ENCODE peak calls at places on chromosomes 5 and 9, in seven cellular contexts. L is Panc1; U is A549; P is CD8-positive, alpha-beta T cell; O is fibroblast of lung; Y is naive thymus-derived CD4-positive, alpha-beta T cell; A is right cardiac atrium. F is an unnamed sample. For H3K4me1, the result is how much of the 10 kb centered on the place peaks cover.

GRCh38 chr9:109912082-109912581 is 132.1 kb downstream of the PALM2AKAP2 start:
- DNase-seq in L (peak), U (peak), P (no peak), O (peak), Y (no peak), A (no peak), F (no peak)

GRCh38 chr5:134142088-134142487 is 27.6 kb downstream of the TCF7 start:
- DNase-seq in L (no peak), U (no peak), P (no peak), O (no peak), Y (peak), A (no peak), F (no peak)

GRCh38 chr5:126707080-126707479 is 69.9 kb upstream of the LMNB1 start:
- DNase-seq in L (no peak), U (no peak), P (no peak), O (no peak), Y (no peak), A (no peak), F (no peak)

GRCh38 chr5:56588636-56589485 is 226.5 kb upstream of the MAP3K1 start:
- DNase-seq in L (no peak), U (no peak), P (peak), O (no peak), Y (peak), A (peak), F (no peak)

GRCh38 chr9:93041108-93041802 is 17.2 kb upstream of the SUSD3 start:
- DNase-seq in L (no peak), U (peak), P (no peak), O (no peak), Y (no peak), A (no peak), F (no peak)

GRCh38 chr9:36837431-36838405 is 196.3 kb downstream of the PAX5 start:
- DNase-seq in L (no peak), U (no peak), P (no peak), O (no peak), Y (no peak), A (no peak), F (no peak)

GRCh38 chr9:19994296-19994695 is 205.5 kb upstream of the SLC24A2 start:
- DNase-seq in L (no peak), U (no peak), P (no peak), O (peak), Y (no peak), A (no peak), F (no peak)

GRCh38 chr5:43075319-43076293 is 35.5 kb upstream of the ANXA2R start:
- DNase-seq in L (no peak), U (no peak), P (no peak), O (no peak), Y (no peak), A (peak), F (no peak)

GRCh38 chr9:18896531-18897179 is 136.4 kb downstream of the SAXO1 start:
- DNase-seq in L (no peak), U (no peak), P (no peak), O (no peak), Y (no peak), A (no peak), F (no peak)

GRCh38 chr5:125717209-125717608 is 706.0 kb upstream of the GRAMD2B start:
- DNase-seq in L (no peak), U (peak), P (no peak), O (peak), Y (no peak), A (no peak), F (no peak)

GRCh38 chr9:79170643-79171042 is 401.1 kb upstream of the TLE4 start:
- DNase-seq in L (no peak), U (no peak), P (no peak), O (no peak), Y (no peak), A (no peak), F (no peak)

GRCh38 chr9:87592554-87593394 is 95.1 kb downstream of the DAPK1 start:
- DNase-seq in L (no peak), U (no peak), P (no peak), O (peak), Y (no peak), A (peak), F (peak)

GRCh38 chr5:57683036-57683600 is 200.5 kb upstream of the ACTBL2 start:
- DNase-seq in L (no peak), U (no peak), P (no peak), O (peak), Y (no peak), A (no peak), F (no peak)

GRCh38 chr5:141402553-141403328 is at the start of gene PCDHGA9:
- DNase-seq in L (no peak), U (no peak), P (no peak), O (peak), Y (no peak), A (no peak), F (no peak)

GRCh38 chr5:132225165-132226032 is 2.3 kb downstream of the P4HA2 start:
- DNase-seq in L (no peak), U (no peak), P (peak), O (peak), Y (no peak), A (peak), F (peak)

GRCh38 chr9:120308495-120308894 is 271.5 kb downstream of the CDK5RAP2 start:
- DNase-seq in L (no peak), U (no peak), P (no peak), O (no peak), Y (no peak), A (no peak), F (no peak)

GRCh38 chr9:121200346-121200745 is 1.3 kb downstream of the RAB14 start:
- DNase-seq in L (no peak), U (no peak), P (no peak), O (no peak), Y (no peak), A (no peak), F (no peak)

GRCh38 chr5:179184521-179185050 is 124.4 kb downstream of the ZNF354C start:
- DNase-seq in L (no peak), U (no peak), P (no peak), O (no peak), Y (no peak), A (no peak), F (no peak)

GRCh38 chr5:37190592-37190991 is 58.6 kb downstream of the CPLANE1 start:
- DNase-seq in L (no peak), U (no peak), P (no peak), O (no peak), Y (no peak), A (no peak), F (no peak)

GRCh38 chr9:14710804-14711203 is 11.7 kb downstream of the CER1 start:
- DNase-seq in L (no peak), U (no peak), P (no peak), O (peak), Y (no peak), A (no peak), F (no peak)

GRCh38 chr9:33225319-33226152 is 14.4 kb upstream of the SPINK4 start:
- DNase-seq in L (peak), U (peak), P (peak), O (peak), Y (peak), A (no peak), F (peak)

GRCh38 chr5:32115985-32116384 is 58.1 kb downstream of the GOLPH3 start:
- DNase-seq in L (no peak), U (peak), P (no peak), O (no peak), Y (no peak), A (no peak), F (no peak)

GRCh38 chr5:61182449-61182848 is 20.2 kb upstream of the SMIM15 start:
- DNase-seq in L (no peak), U (peak), P (no peak), O (no peak), Y (no peak), A (no peak), F (no peak)

GRCh38 chr9:73684601-73685000 is 532.9 kb downstream of the ANXA1 start:
- DNase-seq in L (no peak), U (no peak), P (no peak), O (no peak), Y (no peak), A (no peak), F (no peak)

GRCh38 chr5:175214152-175214551 is 229.8 kb downstream of the DRD1 start:
- DNase-seq in L (peak), U (peak), P (no peak), O (peak), Y (no peak), A (peak), F (no peak)

GRCh38 chr9:117494401-117495130 is 79.7 kb upstream of the ASTN2 start:
- DNase-seq in L (no peak), U (no peak), P (no peak), O (no peak), Y (no peak), A (no peak), F (no peak)

GRCh38 chr9:137899551-137900360 is 22.2 kb downstream of the CACNA1B start:
- DNase-seq in L (no peak), U (no peak), P (no peak), O (no peak), Y (no peak), A (no peak), F (no peak)

GRCh38 chr5:17340363-17340762 is 122.9 kb downstream of the BASP1 start:
- DNase-seq in L (no peak), U (no peak), P (no peak), O (peak), Y (no peak), A (no peak), F (no peak)

GRCh38 chr9:98707158-98708102 is 1.3 kb downstream of the GABBR2 start:
- DNase-seq in L (no peak), U (peak), P (no peak), O (peak), Y (no peak), A (peak), F (peak)

GRCh38 chr9:87711857-87712800 is 13.8 kb upstream of the CTSL start:
- DNase-seq in L (no peak), U (peak), P (no peak), O (peak), Y (no peak), A (no peak), F (no peak)

GRCh38 chr9:9997585-9997984 is 615.2 kb downstream of the PTPRD start:
- DNase-seq in L (no peak), U (no peak), P (no peak), O (no peak), Y (no peak), A (no peak), F (no peak)

GRCh38 chr5:94694671-94695070 is 76.2 kb downstream of the SLF1 start:
- DNase-seq in L (no peak), U (no peak), P (no peak), O (no peak), Y (no peak), A (no peak), F (no peak)

GRCh38 chr5:10789021-10789420 is 28.0 kb upstream of the DAP start:
- DNase-seq in L (no peak), U (no peak), P (no peak), O (peak), Y (no peak), A (peak), F (no peak)

GRCh38 chr9:85741112-85741874 is 461 bp downstream of the AGTPBP1 start:
- DNase-seq in L (no peak), U (peak), P (peak), O (peak), Y (peak), A (peak), F (no peak)

GRCh38 chr5:124627815-124628214 is 118.6 kb downstream of the ZNF608 start:
- DNase-seq in L (no peak), U (no peak), P (no peak), O (no peak), Y (no peak), A (no peak), F (no peak)

GRCh38 chr9:112757940-112758339 is 7.4 kb downstream of the SNX30 start:
- DNase-seq in L (no peak), U (no peak), P (no peak), O (no peak), Y (no peak), A (no peak), F (no peak)

GRCh38 chr9:109708507-109708945 is 71.5 kb upstream of the PALM2AKAP2 start:
- DNase-seq in L (no peak), U (no peak), P (no peak), O (peak), Y (no peak), A (no peak), F (no peak)

GRCh38 chr9:136724772-136725171 is 12.4 kb downstream of the DIPK1B start:
- DNase-seq in L (no peak), U (no peak), P (no peak), O (no peak), Y (no peak), A (no peak), F (no peak)

GRCh38 chr9:95027914-95028854 is 289.3 kb downstream of the FANCC start:
- DNase-seq in L (no peak), U (peak), P (no peak), O (no peak), Y (no peak), A (no peak), F (no peak)

GRCh38 chr9:95029720-95030119 is 287.8 kb downstream of the FANCC start:
- DNase-seq in L (no peak), U (no peak), P (no peak), O (no peak), Y (no peak), A (no peak), F (no peak)

GRCh38 chr9:95030344-95030743 is 287.2 kb downstream of the FANCC start:
- DNase-seq in L (no peak), U (no peak), P (no peak), O (no peak), Y (no peak), A (no peak), F (peak)

GRCh38 chr9:95029251-95029650 is 288.3 kb downstream of the FANCC start:
- DNase-seq in L (no peak), U (no peak), P (no peak), O (no peak), Y (no peak), A (no peak), F (no peak)

DNA sequence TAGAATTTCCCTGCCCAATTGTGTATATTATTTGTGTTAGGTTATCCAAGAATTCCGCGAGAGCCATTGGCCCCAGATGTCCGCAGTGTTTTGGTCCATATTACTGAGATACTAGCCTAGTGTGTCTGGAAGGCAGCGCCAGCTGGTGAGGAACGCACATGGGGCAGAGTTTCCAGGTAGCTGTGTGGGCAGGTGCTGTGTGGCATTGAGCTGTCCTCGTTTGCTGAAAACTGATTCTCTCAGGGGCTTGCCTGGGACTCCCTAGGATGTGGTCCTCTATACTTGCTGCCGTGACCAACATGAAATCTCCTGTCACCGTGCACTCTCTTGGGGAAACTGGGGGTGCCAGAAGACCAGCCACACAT is 288.7 kb downstream of the FANCC start:
- DNase-seq in L (no peak), U (no peak), P (no peak), O (no peak), Y (no peak), A (no peak), F (no peak)
- H3K4me1 ChIP-seq in L (half or more), U (half or more), P (under half), O (under half), Y (under half), A (under half), F (half or more)

GRCh38 chr9:134406366-134407122 is 80.3 kb downstream of the RXRA start:
- DNase-seq in L (no peak), U (peak), P (no peak), O (no peak), Y (no peak), A (peak), F (peak)
- H3K4me3 ChIP-seq in L (no peak), U (peak), P (peak), O (no peak), Y (peak), A (no peak), F (peak)

GRCh38 chr9:90002299-90003045 is 397.7 kb downstream of the GADD45G start:
- DNase-seq in L (no peak), U (no peak), P (no peak), O (no peak), Y (no peak), A (no peak), F (no peak)
- H3K4me1 ChIP-seq in L (under half), U (under half), P (under half), O (under half), Y (under half), A (under half), F (under half)

GRCh38 chr9:35666547-35666946 is 1.6 kb upstream of the ARHGEF39 start:
- DNase-seq in L (no peak), U (no peak), P (no peak), O (no peak), Y (no peak), A (no peak), F (no peak)

GRCh38 chr9:35664531-35665470 is at the start of gene ARHGEF39:
- DNase-seq in L (no peak), U (peak), P (peak), O (peak), Y (peak), A (peak), F (peak)

GRCh38 chr9:35667939-35668338 is 2.9 kb upstream of the ARHGEF39 start:
- DNase-seq in L (no peak), U (no peak), P (no peak), O (no peak), Y (no peak), A (no peak), F (no peak)

GRCh38 chr9:35666045-35666444 is 1.1 kb upstream of the ARHGEF39 start:
- DNase-seq in L (no peak), U (no peak), P (no peak), O (no peak), Y (no peak), A (no peak), F (no peak)

DNA sequence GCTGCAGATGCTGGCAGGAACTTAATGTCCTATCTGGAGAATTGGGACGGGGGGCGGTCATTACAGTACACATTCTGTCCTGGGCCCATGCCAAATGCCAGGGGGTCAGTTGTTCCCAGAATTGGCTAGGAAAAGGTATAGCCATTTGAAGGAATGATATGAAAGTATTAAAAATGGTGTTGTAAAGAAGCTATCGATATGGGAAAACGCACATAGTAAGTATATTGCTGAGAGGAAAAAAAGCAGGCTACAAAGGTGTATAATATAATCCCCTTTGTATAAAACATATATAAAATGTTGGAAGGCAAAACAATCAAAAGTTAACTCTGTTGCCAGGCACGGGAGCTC is 450 bp upstream of the ARHGEF39 start:
- DNase-seq in L (no peak), U (no peak), P (no peak), O (no peak), Y (no peak), A (no peak), F (no peak)
- H3K4me3 ChIP-seq in L (peak), U (peak), P (peak), O (peak), Y (peak), A (peak), F (peak)

F was measured in BE2C.